ENCODE peak calls at places on chromosomes 7 and 10, in six cellular contexts. M is HepG2, Z is SK-N-SH, E is GM23338, B is K562, W is GM12878. I is an unnamed sample.

GRCh38 chr10:101889256-101890210 is 45.9 kb upstream of the KCNIP2 start:
- DNase-seq in M (peak), Z (peak), E (peak), B (no peak), W (peak), I (peak)

GRCh38 chr7:121084748-121085336 is 96.3 kb downstream of the CPED1 start:
- DNase-seq in M (peak), Z (peak), E (no peak), B (no peak), W (no peak), I (no peak)

GRCh38 chr10:24665001-24665400 is 58.7 kb downstream of the ARHGAP21 start:
- DNase-seq in M (no peak), Z (no peak), E (no peak), B (no peak), W (no peak), I (no peak)

GRCh38 chr10:101285519-101286070 is 56.3 kb upstream of the LBX1 start:
- DNase-seq in M (no peak), Z (no peak), E (peak), B (no peak), W (no peak), I (no peak)

GRCh38 chr10:102796407-102797176 is 40.6 kb downstream of the CYP17A1 start:
- DNase-seq in M (no peak), Z (no peak), E (no peak), B (no peak), W (peak), I (no peak)

GRCh38 chr10:74924251-74924954 is 98.0 kb downstream of the KAT6B start:
- DNase-seq in M (no peak), Z (no peak), E (peak), B (no peak), W (no peak), I (peak)

GRCh38 chr10:47098964-47099363 is 187.7 kb downstream of the PTPN20 start:
- DNase-seq in M (no peak), Z (no peak), E (no peak), B (no peak), W (no peak), I (no peak)

GRCh38 chr10:48981310-48981907 is 41.8 kb upstream of the LRRC18 start:
- DNase-seq in M (peak), Z (peak), E (peak), B (peak), W (no peak), I (peak)

GRCh38 chr10:26733750-26734568 is 36.5 kb downstream of the PDSS1 start:
- DNase-seq in M (peak), Z (no peak), E (peak), B (no peak), W (no peak), I (no peak)

GRCh38 chr7:1234794-1235500 is 2.3 kb downstream of the UNCX start:
- DNase-seq in M (no peak), Z (no peak), E (peak), B (no peak), W (no peak), I (no peak)

GRCh38 chr10:52029628-52030027 is 284.5 kb upstream of the DKK1 start:
- DNase-seq in M (no peak), Z (no peak), E (no peak), B (no peak), W (no peak), I (no peak)

GRCh38 chr7:7201583-7202374 is 19.4 kb downstream of the C1GALT1 start:
- DNase-seq in M (no peak), Z (no peak), E (peak), B (no peak), W (peak), I (no peak)

GRCh38 chr7:7208524-7208923 is 26.2 kb downstream of the C1GALT1 start:
- DNase-seq in M (no peak), Z (no peak), E (peak), B (peak), W (no peak), I (no peak)

GRCh38 chr7:7202375-7202720 is 20.0 kb downstream of the C1GALT1 start:
- DNase-seq in M (no peak), Z (no peak), E (no peak), B (no peak), W (no peak), I (no peak)

GRCh38 chr7:7207876-7208275 is 25.5 kb downstream of the C1GALT1 start:
- DNase-seq in M (no peak), Z (no peak), E (no peak), B (no peak), W (no peak), I (no peak)

GRCh38 chr7:7203813-7204575 is 21.6 kb downstream of the C1GALT1 start:
- DNase-seq in M (no peak), Z (no peak), E (no peak), B (no peak), W (no peak), I (no peak)
- H3K4me2 ChIP-seq in M (no peak), Z (no peak), E (peak), B (no peak), W (peak), I (no peak)

DNA sequence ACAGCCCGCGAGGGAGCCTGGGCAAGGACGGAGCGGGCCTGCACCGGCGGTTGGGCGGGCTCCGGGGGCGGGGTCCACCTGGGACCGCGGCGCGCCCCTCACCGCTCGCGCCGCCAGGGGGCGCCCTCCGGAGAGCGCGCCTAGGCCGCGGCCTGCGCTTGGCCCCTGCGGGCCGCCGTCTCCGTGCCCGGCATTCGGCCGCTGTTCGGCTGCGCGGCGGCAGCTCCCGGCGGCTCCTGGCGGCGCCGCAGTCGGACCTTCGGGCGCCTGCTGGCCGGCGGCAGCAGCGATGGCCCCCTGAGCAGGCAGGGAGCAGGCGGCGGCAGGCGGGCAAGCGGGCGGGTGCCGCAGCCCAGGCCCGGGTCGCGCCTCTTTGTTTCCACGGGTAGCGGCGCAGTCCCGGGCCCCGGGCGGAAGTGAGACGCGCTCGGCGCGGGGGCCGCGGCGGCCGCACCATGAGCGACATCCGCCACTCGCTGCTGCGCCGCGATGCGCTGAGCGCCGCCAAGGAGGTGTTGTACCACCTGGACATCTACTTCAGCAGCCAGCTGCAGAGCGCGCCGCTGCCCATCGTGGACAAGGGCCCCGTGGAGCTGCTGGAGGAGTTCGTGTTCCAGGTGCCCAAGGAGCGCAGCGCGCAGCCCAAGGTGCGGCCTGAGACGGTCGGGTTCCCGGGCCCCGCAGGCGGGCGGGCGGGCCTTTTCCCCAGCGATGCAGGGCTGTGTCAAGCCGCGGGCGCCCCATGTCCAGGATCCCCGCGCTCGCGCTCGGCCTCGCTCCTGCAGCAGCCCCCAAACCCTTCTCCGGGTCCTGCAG is at the start of gene INTS15:
- DNase-seq in M (peak), Z (peak), E (peak), B (peak), W (no peak), I (peak)
- TF ChIP-seq POLR2AphosphoS5 in M (peak), Z (peak), E (peak), B (peak), W (peak), I (peak)

GRCh38 chr7:2307690-2308107 is 6.5 kb downstream of the SNX8 start:
- DNase-seq in M (no peak), Z (peak), E (no peak), B (no peak), W (peak), I (no peak)

GRCh38 chr7:2312272-2312929 is 1.8 kb downstream of the SNX8 start:
- DNase-seq in M (no peak), Z (no peak), E (no peak), B (no peak), W (no peak), I (no peak)

GRCh38 chr7:2313450-2314208 is 612 bp downstream of the SNX8 start:
- DNase-seq in M (no peak), Z (no peak), E (no peak), B (no peak), W (no peak), I (no peak)

GRCh38 chr7:2306688-2307087 is 7.6 kb downstream of the SNX8 start:
- DNase-seq in M (no peak), Z (no peak), E (no peak), B (no peak), W (no peak), I (no peak)

GRCh38 chr7:2309889-2310331 is 4.3 kb downstream of the SNX8 start:
- DNase-seq in M (peak), Z (no peak), E (peak), B (no peak), W (no peak), I (peak)
- TF ChIP-seq REST in M (no peak), Z (no peak), E (no peak), B (no peak), W (no peak), I (no peak)

GRCh38 chr10:22503315-22504090 is 158.2 kb downstream of the SPAG6 start:
- DNase-seq in M (no peak), Z (no peak), E (no peak), B (peak), W (no peak), I (no peak)
- H3K4me2 ChIP-seq in M (no peak), Z (no peak), E (no peak), B (no peak), W (no peak), I (no peak)

GRCh38 chr10:22340362-22341189 is 4.7 kb upstream of the SPAG6 start:
- DNase-seq in M (peak), Z (peak), E (peak), B (peak), W (peak), I (peak)
- TF ChIP-seq POLR2AphosphoS5 in M (peak), Z (peak), E (no peak), B (peak), W (peak), I (peak)

DNA sequence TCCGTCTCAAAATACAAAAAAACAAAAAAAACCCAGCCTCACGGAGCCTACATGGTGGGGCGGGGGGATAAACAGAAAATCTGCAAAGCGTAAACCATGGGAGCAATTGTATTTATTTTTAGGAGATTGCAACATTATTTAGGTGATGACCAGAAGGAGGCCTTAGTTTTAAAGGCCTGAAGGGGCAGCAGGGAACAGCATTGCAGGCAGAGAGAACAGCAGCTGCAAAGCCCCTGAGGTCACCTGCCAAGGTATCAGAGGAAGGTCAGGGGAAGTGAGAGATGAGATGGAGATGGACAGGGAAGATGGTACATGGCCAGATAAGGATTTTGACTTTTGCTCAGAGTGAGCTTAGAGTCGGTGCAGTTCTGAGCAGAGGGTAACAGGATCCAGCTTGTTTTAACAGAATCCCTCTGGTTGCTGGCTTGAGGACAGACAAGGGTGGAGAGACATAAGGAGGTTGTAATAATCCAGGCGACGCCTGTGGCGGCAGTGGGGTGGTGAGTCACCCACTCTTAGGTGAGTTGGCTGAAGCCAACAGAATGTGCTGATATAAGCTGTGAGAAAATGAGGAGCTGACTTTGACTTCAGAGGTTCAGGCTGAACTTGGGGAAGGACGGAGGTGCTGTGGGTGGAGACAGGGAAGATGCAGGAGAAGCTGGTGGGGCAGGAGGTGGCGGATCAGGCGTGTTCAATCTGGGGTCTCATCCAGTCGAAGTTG is 82.3 kb upstream of the GTF2I start:
- DNase-seq in M (no peak), Z (no peak), E (no peak), B (no peak), W (no peak), I (no peak)
- TF ChIP-seq REST in M (no peak), Z (no peak), E (no peak), B (no peak), W (no peak), I (no peak)

DNA sequence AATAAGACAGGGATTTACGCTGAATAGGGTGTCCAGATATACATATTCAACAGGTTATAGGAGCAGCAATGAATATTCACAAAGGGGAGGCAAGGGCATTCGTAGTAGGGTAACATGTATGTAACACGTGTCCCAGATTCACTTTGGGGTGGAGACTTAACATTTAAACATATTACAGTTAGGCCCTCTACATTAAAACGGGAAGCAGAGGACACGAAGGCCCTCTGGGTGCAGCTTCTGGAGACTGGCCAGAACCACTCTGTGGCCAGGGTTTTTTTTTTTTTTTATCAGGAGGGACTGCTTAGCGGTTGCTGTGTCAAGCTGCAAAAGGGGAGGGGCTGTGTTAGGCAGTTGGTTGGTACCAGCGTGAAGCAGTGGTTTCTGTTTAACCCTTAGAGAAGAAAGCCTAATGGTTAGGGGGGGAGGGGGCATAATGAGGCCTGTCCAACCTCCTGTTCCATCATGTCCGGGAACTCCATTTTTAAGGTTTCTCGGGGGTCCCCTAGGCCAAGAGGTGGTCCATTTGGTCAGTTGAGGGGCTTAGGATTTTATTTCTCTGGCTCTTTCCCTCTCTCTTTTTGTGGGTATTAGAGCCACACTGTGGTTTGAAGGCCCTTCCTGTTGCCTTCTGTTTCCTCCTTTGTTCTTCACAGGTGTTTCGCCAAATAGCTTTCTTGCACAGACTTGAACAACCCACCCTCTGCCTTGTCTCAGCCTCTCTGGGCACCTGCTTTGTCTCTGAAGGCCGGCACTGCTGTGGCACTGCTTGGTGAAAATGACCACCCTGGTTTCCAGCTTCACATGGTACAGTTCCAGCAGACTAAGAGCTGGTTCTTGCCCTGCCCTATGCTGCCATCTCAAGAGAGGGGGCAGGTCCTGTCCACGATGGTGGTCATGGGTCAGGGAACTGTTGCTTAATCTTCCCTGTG is 26.4 kb downstream of the PRF1 start:
- DNase-seq in M (peak), Z (peak), E (no peak), B (peak), W (peak), I (peak)
- H3K4me2 ChIP-seq in M (no peak), Z (no peak), E (no peak), B (peak), W (peak), I (peak)

DNA sequence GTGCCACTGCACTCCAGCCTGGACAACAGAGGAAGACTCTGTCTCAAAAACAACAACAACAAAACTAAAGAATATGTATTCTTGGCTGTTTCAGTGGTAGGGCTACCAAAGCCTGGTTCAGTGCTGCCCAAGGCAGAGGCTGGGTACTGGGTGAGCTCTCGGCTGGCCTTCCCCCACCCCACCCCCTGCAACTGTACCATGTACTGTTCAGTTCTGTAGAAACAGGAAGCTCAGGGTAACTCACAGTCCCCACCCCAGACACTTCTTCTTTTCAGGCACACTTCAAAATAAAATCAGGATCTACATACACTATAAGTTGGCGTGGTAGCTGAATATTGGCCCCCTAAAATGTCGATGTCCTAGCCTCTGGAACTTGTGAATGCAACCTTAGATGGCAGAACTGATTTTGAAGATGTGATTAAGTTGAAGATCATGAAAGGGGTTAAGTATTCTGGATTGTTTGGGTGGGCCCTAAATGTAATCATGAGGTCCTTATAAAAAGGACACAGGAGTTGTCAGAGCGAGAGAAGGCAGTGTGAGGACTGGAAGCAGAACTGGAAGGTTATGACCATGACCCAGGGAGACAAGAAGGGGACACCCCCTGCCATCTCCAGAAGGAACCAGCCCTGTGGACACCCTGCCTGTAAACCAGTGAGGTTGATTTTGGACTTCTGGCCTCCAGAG is 31.2 kb downstream of the TBXAS1 start:
- DNase-seq in M (no peak), Z (no peak), E (no peak), B (no peak), W (no peak), I (no peak)
- TF ChIP-seq POLR2AphosphoS5 in M (no peak), Z (no peak), E (no peak), B (no peak), W (no peak), I (no peak)